ENCODE peak calls at places on chromosomes 1 and 21, in six cellular contexts. X, T, Q, S, K and I are unnamed samples.
A peak's percentile ranks its signal among the peaks of the same experiment; 100 is the strongest.

GRCh38 chr21:43611598-43612369 is 47.5 kb downstream of the HSF2BP start:
- DNase-seq in X (peak; percentile 83), T (no peak), Q (peak; percentile 46), S (no peak), K (peak; percentile 74), I (peak; percentile 18)

GRCh38 chr1:228008391-228009115 is 1.8 kb downstream of the WNT3A start:
- DNase-seq in X (no peak), T (no peak), Q (no peak), S (no peak), K (no peak), I (no peak)

GRCh38 chr1:163406787-163407186 is 85.0 kb downstream of the NUF2 start:
- DNase-seq in X (no peak), T (no peak), Q (no peak), S (no peak), K (no peak), I (no peak)

GRCh38 chr1:17911789-17912188 is 156.7 kb downstream of the ACTL8 start:
- DNase-seq in X (no peak), T (no peak), Q (no peak), S (no peak), K (no peak), I (no peak)

GRCh38 chr1:11733351-11733750 is 2.6 kb upstream of the AGTRAP start:
- DNase-seq in X (no peak), T (no peak), Q (no peak), S (no peak), K (no peak), I (no peak)

GRCh38 chr1:109425902-109426277 is 358 bp downstream of the PSMA5 start:
- DNase-seq in X (peak; percentile 70), T (peak; percentile 38), Q (peak; percentile 54), S (peak; percentile 10), K (peak; percentile 56), I (peak; percentile 69)

GRCh38 chr1:54053745-54054437 is 483 bp downstream of the TCEANC2 start:
- DNase-seq in X (no peak), T (no peak), Q (no peak), S (no peak), K (no peak), I (no peak)

GRCh38 chr1:92291372-92291999 is 7.3 kb downstream of the GLMN start:
- DNase-seq in X (peak; percentile 76), T (no peak), Q (peak; percentile 9), S (no peak), K (peak; percentile 31), I (no peak)

GRCh38 chr1:175865041-175865766 is 121.8 kb upstream of the TNR start:
- DNase-seq in X (no peak), T (no peak), Q (no peak), S (peak; percentile 70), K (peak; percentile 69), I (no peak)

GRCh38 chr1:110436635-110437034 is 14.3 kb upstream of the PROK1 start:
- DNase-seq in X (peak; percentile 93), T (no peak), Q (no peak), S (no peak), K (peak; percentile 32), I (no peak)

GRCh38 chr1:43527111-43527878 is 3.4 kb upstream of the PTPRF start:
- DNase-seq in X (no peak), T (no peak), Q (no peak), S (no peak), K (no peak), I (no peak)